ENCODE peak calls at places on chromosomes 1 and 21, in five cellular contexts. R is BJ, B is epithelial cell of esophagus, T is bronchial epithelial cell, E is heart left ventricle. Q is an unnamed sample.

GRCh38 chr1:19357299-19357698 is 45.2 kb downstream of the SLC66A1 start:
- DNase-seq in R (no peak), B (no peak), T (no peak), E (no peak), Q (no peak)

GRCh38 chr21:36565616-36566015 is 85.7 kb upstream of the CLDN14 start:
- DNase-seq in R (no peak), B (no peak), T (no peak), E (no peak), Q (no peak)

GRCh38 chr1:70459502-70460225 is 48.6 kb downstream of the CTH start:
- DNase-seq in R (no peak), B (peak; percentile 74), T (peak; percentile 73), E (no peak), Q (no peak)

GRCh38 chr1:34192621-34193020 is 15.9 kb downstream of the C1orf94 start:
- DNase-seq in R (no peak), B (no peak), T (no peak), E (no peak), Q (no peak)

GRCh38 chr21:43311303-43311817 is 115.6 kb downstream of the SIK1 start:
- DNase-seq in R (no peak), B (peak; percentile 35), T (no peak), E (no peak), Q (no peak)

GRCh38 chr1:71956613-71957012 is 325.7 kb downstream of the NEGR1 start:
- DNase-seq in R (no peak), B (no peak), T (no peak), E (no peak), Q (no peak)

GRCh38 chr1:200708769-200709168 is 29.9 kb upstream of the CAMSAP2 start:
- DNase-seq in R (no peak), B (peak; percentile 74), T (peak; percentile 57), E (no peak), Q (no peak)

GRCh38 chr1:81174811-81175476 is 625.8 kb upstream of the ADGRL2 start:
- DNase-seq in R (no peak), B (peak; percentile 99), T (peak; percentile 99), E (no peak), Q (no peak)

GRCh38 chr1:230127105-230128054 is 60.3 kb downstream of the GALNT2 start:
- DNase-seq in R (no peak), B (no peak), T (no peak), E (no peak), Q (no peak)

GRCh38 chr1:62227496-62227895 is 32.8 kb downstream of the L1TD1 start:
- DNase-seq in R (no peak), B (no peak), T (no peak), E (no peak), Q (no peak)

GRCh38 chr1:14887044-14887443 is 266.5 kb upstream of the TMEM51 start:
- DNase-seq in R (no peak), B (no peak), T (no peak), E (no peak), Q (no peak)

GRCh38 chr1:90925928-90926869 is 95.6 kb downstream of the ZNF644 start:
- DNase-seq in R (peak; percentile 10), B (peak; percentile 27), T (peak; percentile 32), E (no peak), Q (no peak)

GRCh38 chr1:215114154-215114933 is 31.8 kb downstream of the KCNK2 start:
- DNase-seq in R (peak; percentile 29), B (peak; percentile 88), T (peak; percentile 91), E (no peak), Q (no peak)

GRCh38 chr1:179447489-179447888 is 81.7 kb downstream of the AXDND1 start:
- DNase-seq in R (no peak), B (peak; percentile 42), T (peak; percentile 20), E (no peak), Q (no peak)

DNA sequence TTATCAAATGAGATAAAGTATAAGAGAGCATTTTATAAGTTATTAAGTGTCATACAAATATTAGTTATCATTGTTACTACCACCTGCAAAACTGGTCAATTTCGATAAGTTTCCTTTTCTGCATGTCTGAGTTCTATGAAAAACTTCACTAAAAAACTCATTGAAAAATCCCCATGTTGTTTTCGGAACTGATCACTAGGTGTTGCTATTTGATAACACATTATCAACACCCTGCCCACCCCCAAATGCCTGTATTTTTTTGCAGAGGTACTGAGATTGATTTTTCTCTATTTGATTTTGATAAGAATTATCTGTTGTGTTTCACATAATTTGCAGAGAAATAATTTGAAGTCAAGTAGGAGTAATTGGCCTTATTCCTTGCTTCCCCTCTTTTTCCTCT is 22.1 kb upstream of the DISP1 start:
- DNase-seq in R (no peak), B (peak; percentile 28), T (no peak), E (no peak), Q (no peak)
- TF ChIP-seq CTCF in R (peak; percentile 57), B (peak; percentile 47), T (peak; percentile 25), E (peak; percentile 74), Q (peak; percentile 60)

DNA sequence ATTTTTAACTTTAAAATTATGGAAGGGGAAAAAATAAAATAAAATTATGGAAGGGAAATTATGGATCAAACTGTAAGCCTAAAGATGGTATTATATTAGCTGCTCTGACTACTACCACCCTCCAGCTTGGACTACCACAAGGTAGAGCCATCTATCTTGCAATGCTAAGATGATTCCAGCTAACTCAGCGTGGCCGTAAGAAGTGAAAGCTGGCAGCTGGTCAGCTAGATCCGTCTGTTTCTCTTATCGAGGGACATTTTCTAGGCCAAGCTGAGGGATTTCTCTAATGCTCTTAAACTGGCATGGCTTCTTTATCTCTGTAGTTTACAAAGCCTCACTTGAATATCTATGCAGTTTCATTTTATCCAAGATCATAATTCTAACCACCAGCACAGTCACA is 31.5 kb downstream of the LYST start:
- DNase-seq in R (no peak), B (no peak), T (no peak), E (peak; percentile 34), Q (no peak)
- TF ChIP-seq CTCF in R (no peak), B (no peak), T (no peak), E (no peak), Q (no peak)

GRCh38 chr21:29671728-29672127 is 268.1 kb downstream of the GRIK1 start:
- DNase-seq in R (no peak), B (no peak), T (no peak), E (no peak), Q (no peak)
- TF ChIP-seq CTCF in R (no peak), B (no peak), T (no peak), E (no peak), Q (no peak)

GRCh38 chr1:187999973-188000372 is 1171.2 kb downstream of the PLA2G4A start:
- DNase-seq in R (no peak), B (no peak), T (peak; percentile 2), E (no peak), Q (no peak)
- TF ChIP-seq CTCF in R (no peak), B (peak; percentile 42), T (peak; percentile 18), E (peak; percentile 39), Q (no peak)

DNA sequence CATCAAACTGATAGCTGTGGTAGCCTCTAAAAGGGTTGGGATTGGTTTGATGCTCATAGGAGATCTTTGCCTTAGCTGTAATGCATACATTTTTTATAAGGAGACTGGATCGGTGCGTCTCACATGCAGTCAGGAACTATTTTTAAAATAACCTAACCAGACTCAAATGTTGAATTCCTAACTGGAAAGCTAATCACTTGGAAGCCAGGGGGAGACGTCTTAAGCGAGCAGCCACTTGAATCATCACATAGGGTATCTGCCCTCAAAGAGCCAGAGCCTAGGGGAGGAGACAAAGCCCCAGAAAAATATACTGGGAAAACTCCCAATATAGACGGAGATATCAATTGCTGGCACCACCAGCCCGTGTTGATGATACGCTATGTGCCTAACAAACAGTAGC is 61.7 kb upstream of the PUM1 start:
- DNase-seq in R (no peak), B (no peak), T (no peak), E (no peak), Q (no peak)
- TF ChIP-seq CTCF in R (no peak), B (no peak), T (no peak), E (no peak), Q (no peak)

DNA sequence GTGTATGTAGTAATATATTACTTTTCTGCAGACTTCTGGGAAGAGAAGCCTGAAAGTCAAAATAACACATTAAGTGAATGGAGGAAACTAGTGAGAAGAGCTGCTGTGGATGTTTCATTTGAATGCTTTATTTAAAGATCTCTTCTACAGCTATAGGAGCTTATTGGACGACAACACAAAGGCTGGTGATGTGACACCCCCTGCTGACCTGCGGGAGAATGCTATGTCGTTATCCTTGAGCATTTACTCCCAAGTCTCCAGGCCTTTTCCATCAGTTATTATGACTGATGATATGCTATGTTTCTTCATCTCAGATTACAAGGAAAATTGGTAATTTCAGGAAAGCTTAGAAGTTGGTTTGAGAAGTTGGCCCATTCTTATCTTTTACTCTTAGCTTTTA is 22.3 kb upstream of the PLA2G4A start:
- DNase-seq in R (no peak), B (peak; percentile 70), T (peak; percentile 64), E (no peak), Q (peak; percentile 5)
- TF ChIP-seq CTCF in R (peak; percentile 11), B (peak; percentile 43), T (peak; percentile 52), E (peak; percentile 23), Q (no peak)

GRCh38 chr1:30715216-30715615 is 8.2 kb downstream of the MATN1 start:
- DNase-seq in R (no peak), B (no peak), T (no peak), E (no peak), Q (no peak)
- TF ChIP-seq CTCF in R (peak; percentile 41), B (peak; percentile 51), T (peak; percentile 50), E (no peak), Q (peak; percentile 41)

GRCh38 chr1:224084867-224085266 is 29.0 kb upstream of the FBXO28 start:
- DNase-seq in R (no peak), B (no peak), T (no peak), E (no peak), Q (no peak)
- TF ChIP-seq CTCF in R (no peak), B (no peak), T (no peak), E (no peak), Q (no peak)